ENCODE peak calls at places on chromosomes 2 and 18, in four cellular contexts. L is SK-N-SH, X is PC-9, J is GM23338. I is an unnamed sample.

GRCh38 chr2:85119900-85120299 is 13.3 kb upstream of the TCF7L1 start:
- DNase-seq in X (no peak), J (peak; percentile 96), L (no peak), I (no peak)

GRCh38 chr18:70380915-70381896 is 92.4 kb downstream of the SOCS6 start:
- DNase-seq in X (no peak), J (peak; percentile 47), L (no peak), I (no peak)

GRCh38 chr2:181123798-181124217 is 143.4 kb downstream of the UBE2E3 start:
- DNase-seq in L (no peak), J (peak; percentile 14), X (no peak), I (no peak)

GRCh38 chr2:38505779-38506178 is 96.9 kb downstream of the HNRNPLL start:
- DNase-seq in X (no peak), L (no peak), J (no peak), I (peak; percentile 93)

GRCh38 chr2:213216461-213216860 is 65.0 kb upstream of the IKZF2 start:
- DNase-seq in J (no peak), L (no peak), X (peak; percentile 84), I (peak; percentile 46)

GRCh38 chr2:45329045-45329677 is 281.9 kb downstream of the SRBD1 start:
- DNase-seq in X (peak; percentile 56), J (no peak), L (no peak), I (peak; percentile 68)

GRCh38 chr18:76803814-76804213 is 18.5 kb upstream of the ZNF236 start:
- DNase-seq in L (peak; percentile 77), J (peak; percentile 90), X (no peak), I (peak; percentile 75)

GRCh38 chr2:116733699-116734098 is 1080.8 kb upstream of the DDX18 start:
- DNase-seq in J (no peak), L (no peak), X (no peak), I (no peak)

GRCh38 chr2:153601812-153602211 is 123.2 kb upstream of the RPRM start:
- DNase-seq in X (no peak), J (no peak), L (no peak), I (no peak)

GRCh38 chr2:121185571-121186074 is 99.4 kb downstream of the TFCP2L1 start:
- DNase-seq in J (no peak), X (peak; percentile 89), L (no peak), I (peak; percentile 37)

GRCh38 chr2:6812857-6813530 is 52.7 kb downstream of the CMPK2 start:
- DNase-seq in J (peak; percentile 43), L (no peak), X (no peak), I (no peak)

DNA sequence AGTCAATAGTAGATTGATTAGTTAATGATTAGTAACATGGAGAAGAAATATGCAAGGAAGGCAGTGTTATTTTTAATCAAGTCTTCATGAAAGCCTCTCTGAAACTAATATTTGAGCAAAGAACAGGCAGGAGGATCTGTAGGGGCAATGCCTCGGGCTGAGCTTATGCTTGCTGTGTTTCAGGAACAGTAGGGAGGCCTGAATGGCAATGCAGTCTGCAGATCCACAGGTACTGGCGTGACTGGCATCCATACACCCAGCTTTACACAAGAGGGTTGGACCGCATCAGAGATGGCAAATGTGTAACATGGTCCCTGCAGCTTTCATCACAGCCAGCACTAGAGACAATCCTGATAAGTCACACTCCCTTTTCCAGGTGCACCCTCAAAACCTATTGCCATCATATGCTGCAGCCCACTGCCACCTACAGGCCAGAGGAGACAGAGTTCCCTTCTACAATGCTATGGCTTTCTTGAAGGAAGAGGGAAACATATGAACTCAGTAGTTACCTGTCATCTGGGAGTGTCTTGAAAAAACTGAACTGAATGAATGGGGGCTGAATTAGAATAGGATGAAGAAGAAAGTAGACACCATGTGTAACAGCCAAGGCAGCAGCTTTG is 582.4 kb upstream of the RAB6C start:
- DNase-seq in X (no peak), L (peak; percentile 43), J (peak; percentile 80), I (peak; percentile 38)
- H3K9me2 ChIP-seq in X (no peaks in the 10 kb centered on the region), L (no peaks in the 10 kb centered on the region), J (no peaks in the 10 kb centered on the region), I (no peaks in the 10 kb centered on the region)

GRCh38 chr18:3340015-3340681 is 78.2 kb downstream of the MYL12B start:
- DNase-seq in X (no peak), L (no peak), J (no peak), I (peak; percentile 68)
- H3K27ac ChIP-seq in X (no peak overlapping the region), L (no peak overlapping the region), J (no peak overlapping the region), I (no peak overlapping the region)

GRCh38 chr2:54589340-54590215 is 133.5 kb downstream of the SPTBN1 start:
- DNase-seq in L (peak; percentile 46), J (no peak), X (peak; percentile 69), I (no peak)
- H3K4me1 ChIP-seq in L (peaks cover 37% of the 10 kb centered on the region), J (peaks cover 36% of the 10 kb centered on the region), X (peaks cover 33% of the 10 kb centered on the region), I (peaks cover 14% of the 10 kb centered on the region)

GRCh38 chr2:164840458-164840929 is 1.1 kb downstream of the COBLL1 start:
- DNase-seq in J (peak; percentile 45), X (peak; percentile 35), L (no peak), I (peak; percentile 29)

GRCh38 chr2:164841719-164842623 is at the start of gene COBLL1:
- DNase-seq in J (peak; percentile 95), L (peak; percentile 82), X (peak; percentile 64), I (peak; percentile 77)

GRCh38 chr2:164840930-164841718 is 499 bp downstream of the COBLL1 start:
- DNase-seq in X (peak; percentile 46), J (peak; percentile 85), L (peak; percentile 90), I (peak; percentile 77)

GRCh38 chr2:164843346-164843841 is 1.8 kb upstream of the COBLL1 start:
- DNase-seq in L (no peak), J (no peak), X (peak; percentile 35), I (peak; percentile 51)

DNA sequence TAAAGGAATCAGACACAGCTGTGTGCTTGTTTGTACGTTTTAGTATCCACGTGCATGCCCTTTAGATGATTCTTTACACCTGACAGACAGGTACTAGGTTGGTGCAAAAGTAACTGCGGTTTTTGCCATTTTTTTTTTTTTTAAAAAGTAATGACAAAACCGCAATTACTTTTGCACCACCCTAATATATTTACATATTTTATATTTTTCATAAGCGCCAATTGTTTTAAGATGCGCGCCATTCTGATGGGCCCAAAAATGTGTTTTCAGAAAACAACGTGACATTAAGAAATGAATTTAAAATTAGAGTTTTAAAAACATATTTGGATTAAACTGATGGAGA is 972 bp upstream of the COBLL1 start:
- DNase-seq in J (no peak), X (no peak), L (no peak), I (no peak)
- H3K9me2 ChIP-seq in J (no peaks in the 10 kb centered on the region), X (no peaks in the 10 kb centered on the region), L (no peaks in the 10 kb centered on the region), I (no peaks in the 10 kb centered on the region)

GRCh38 chr2:77552956-77553355 is 30.8 kb upstream of the LRRTM4 start:
- DNase-seq in L (no peak), X (no peak), J (no peak), I (no peak)
- H3K27ac ChIP-seq in L (no peak overlapping the region), X (no peak overlapping the region), J (no peak overlapping the region), I (no peak overlapping the region)

GRCh38 chr2:12762337-12762736 is 45.6 kb downstream of the TRIB2 start:
- DNase-seq in X (no peak), J (no peak), L (no peak), I (no peak)

GRCh38 chr2:12763486-12763885 is 46.8 kb downstream of the TRIB2 start:
- DNase-seq in L (no peak), J (no peak), X (no peak), I (peak; percentile 6)

GRCh38 chr2:12762976-12763375 is 46.2 kb downstream of the TRIB2 start:
- DNase-seq in X (no peak), J (no peak), L (no peak), I (peak; percentile 69)

GRCh38 chr2:12759248-12759647 is 42.5 kb downstream of the TRIB2 start:
- DNase-seq in J (no peak), L (no peak), X (peak; percentile 90), I (peak; percentile 95)

DNA sequence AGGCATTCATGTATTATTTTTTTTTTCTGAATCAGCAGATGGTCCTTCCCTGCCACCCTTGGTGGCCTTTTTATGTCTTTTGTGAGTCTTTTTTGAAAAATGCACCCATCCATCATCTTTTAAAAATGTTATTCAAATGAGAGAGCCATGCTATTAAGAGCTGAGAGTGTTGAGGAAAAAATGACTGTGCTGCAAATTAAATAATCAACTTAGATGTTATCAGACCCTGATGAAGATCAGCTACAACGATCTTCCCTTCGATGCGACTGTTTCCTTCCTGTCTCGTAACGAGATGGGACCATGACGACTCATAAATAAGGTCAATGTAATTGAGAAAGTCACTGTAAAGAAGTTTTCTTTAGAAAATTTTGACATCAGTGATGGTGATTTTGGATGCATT is 44.4 kb downstream of the TRIB2 start:
- DNase-seq in J (no peak), X (no peak), L (no peak), I (no peak)
- H3K4me1 ChIP-seq in J (peaks cover 7% of the 10 kb centered on the region), X (peaks cover 19% of the 10 kb centered on the region), L (no peaks in the 10 kb centered on the region), I (peaks cover 72% of the 10 kb centered on the region)

GRCh38 chr2:625415-626135 is 51.6 kb downstream of the TMEM18 start:
- DNase-seq in L (no peak), J (no peak), X (no peak), I (no peak)
- H3K9me2 ChIP-seq in L (no peaks in the 10 kb centered on the region), J (no peaks in the 10 kb centered on the region), X (no peaks in the 10 kb centered on the region), I (no peaks in the 10 kb centered on the region)

GRCh38 chr18:55585586-55586521 is 2.1 kb downstream of the TCF4 start:
- DNase-seq in X (no peak), J (peak; percentile 25), L (no peak), I (peak; percentile 49)

GRCh38 chr18:55579471-55579870 is 8.5 kb downstream of the TCF4 start:
- DNase-seq in J (no peak), X (no peak), L (no peak), I (peak; percentile 20)

GRCh38 chr18:55579888-55580287 is 8.1 kb downstream of the TCF4 start:
- DNase-seq in L (no peak), J (no peak), X (no peak), I (peak; percentile 10)

GRCh38 chr18:55585050-55585449 is 2.9 kb downstream of the TCF4 start:
- DNase-seq in X (no peak), L (no peak), J (no peak), I (no peak)

DNA sequence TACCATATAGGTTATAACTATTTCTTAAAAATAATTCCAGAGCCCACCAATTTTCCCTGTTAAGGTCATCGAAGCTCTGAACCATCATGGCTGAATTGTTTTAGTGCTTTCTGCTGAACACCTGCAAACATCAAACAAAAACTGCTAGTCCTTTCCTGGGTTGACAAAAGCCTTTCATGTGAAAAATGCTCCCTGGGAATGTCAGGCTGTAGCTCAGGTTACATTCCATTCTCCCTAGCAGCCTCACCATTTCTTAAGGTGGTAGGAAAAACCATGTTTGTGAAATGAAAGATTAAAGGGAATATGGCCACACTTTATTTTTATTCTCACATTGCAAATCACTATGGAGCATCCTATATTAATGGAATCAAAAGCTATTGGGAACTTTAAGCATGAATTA is 5.7 kb downstream of the TCF4 start:
- DNase-seq in J (peak; percentile 82), L (no peak), X (no peak), I (no peak)
- H3K27ac ChIP-seq in J (peak overlapping the region; percentile 51), L (no peak overlapping the region), X (no peak overlapping the region), I (no peak overlapping the region)

GRCh38 chr2:115299207-115299606 is 856.8 kb downstream of the DPP10 start:
- DNase-seq in L (no peak), J (no peak), X (no peak), I (no peak)
- H3K4me1 ChIP-seq in L (no peaks in the 10 kb centered on the region), J (peaks cover 12% of the 10 kb centered on the region), X (no peaks in the 10 kb centered on the region), I (no peaks in the 10 kb centered on the region)

GRCh38 chr2:154827286-154827685 is 128.8 kb downstream of the KCNJ3 start:
- DNase-seq in J (no peak), X (no peak), L (peak; percentile 2), I (no peak)
- H3K9me2 ChIP-seq in J (no peaks in the 10 kb centered on the region), X (no peaks in the 10 kb centered on the region), L (no peaks in the 10 kb centered on the region), I (no peaks in the 10 kb centered on the region)

I was measured in GM23248.